ENCODE peak calls at places on chromosomes 7 and 10, in six cellular contexts. One of them, this sample, is unnamed.
A peak's percentile ranks its signal among the peaks of the same experiment; 100 is the strongest.

GRCh38 chr7:42192072-42192471 is 44.9 kb downstream of the GLI3 start:
- DNase-seq in OCI-LY7: no peak
- DNase-seq in mammary epithelial cell: no peak
- DNase-seq in Caco-2: no peak
- DNase-seq in fibroblast of lung: no peak
- DNase-seq in HCT116: no peak
- DNase-seq in this sample: no peak

GRCh38 chr10:37125921-37126320 is 523 bp downstream of the ANKRD30A start:
- DNase-seq in Caco-2: no peak
- DNase-seq in mammary epithelial cell: no peak
- DNase-seq in OCI-LY7: no peak
- DNase-seq in HCT116: no peak
- DNase-seq in fibroblast of lung: no peak
- DNase-seq in this sample: no peak

GRCh38 chr7:138095972-138096935 is 20.0 kb downstream of the AKR1D1 start:
- DNase-seq in HCT116: no peak
- DNase-seq in fibroblast of lung: no peak
- DNase-seq in Caco-2: no peak
- DNase-seq in mammary epithelial cell: no peak
- DNase-seq in OCI-LY7: no peak
- DNase-seq in this sample: no peak

GRCh38 chr10:123100030-123100762 is 35.6 kb upstream of the HMX3 start:
- DNase-seq in fibroblast of lung: no peak
- DNase-seq in mammary epithelial cell: no peak
- DNase-seq in OCI-LY7: no peak
- DNase-seq in Caco-2: no peak
- DNase-seq in HCT116: no peak
- DNase-seq in this sample: no peak

GRCh38 chr10:3838723-3839437 is 53.9 kb upstream of the KLF6 start:
- DNase-seq in Caco-2: no peak
- DNase-seq in HCT116: no peak
- DNase-seq in OCI-LY7: peak; percentile 9
- DNase-seq in mammary epithelial cell: peak; percentile 36
- DNase-seq in fibroblast of lung: no peak
- DNase-seq in this sample: no peak

GRCh38 chr7:124765401-124766352 is at the start of gene GPR37:
- DNase-seq in Caco-2: peak; percentile 79
- DNase-seq in mammary epithelial cell: peak; percentile 83
- DNase-seq in fibroblast of lung: peak; percentile 90
- DNase-seq in OCI-LY7: no peak
- DNase-seq in HCT116: peak; percentile 32
- DNase-seq in this sample: peak; percentile 44

GRCh38 chr10:132061465-132062180 is 4.1 kb upstream of the JAKMIP3 start:
- DNase-seq in Caco-2: no peak
- DNase-seq in mammary epithelial cell: no peak
- DNase-seq in fibroblast of lung: no peak
- DNase-seq in OCI-LY7: no peak
- DNase-seq in HCT116: no peak
- DNase-seq in this sample: no peak

GRCh38 chr10:110859206-110859946 is 12.4 kb upstream of the PDCD4 start:
- DNase-seq in Caco-2: no peak
- DNase-seq in OCI-LY7: no peak
- DNase-seq in HCT116: no peak
- DNase-seq in fibroblast of lung: no peak
- DNase-seq in mammary epithelial cell: no peak
- DNase-seq in this sample: no peak

GRCh38 chr7:20737840-20738448 is 48.7 kb downstream of the SP8 start:
- DNase-seq in HCT116: no peak
- DNase-seq in OCI-LY7: no peak
- DNase-seq in fibroblast of lung: no peak
- DNase-seq in Caco-2: peak; percentile 63
- DNase-seq in mammary epithelial cell: no peak
- DNase-seq in this sample: no peak

GRCh38 chr10:112732277-112732891 is 217.7 kb upstream of the TCF7L2 start:
- DNase-seq in OCI-LY7: peak; percentile 1
- DNase-seq in fibroblast of lung: no peak
- DNase-seq in HCT116: no peak
- DNase-seq in mammary epithelial cell: peak; percentile 57
- DNase-seq in Caco-2: no peak
- DNase-seq in this sample: no peak

GRCh38 chr7:96497567-96497966 is 175.7 kb upstream of the SLC25A13 start:
- DNase-seq in HCT116: no peak
- DNase-seq in Caco-2: no peak
- DNase-seq in OCI-LY7: no peak
- DNase-seq in fibroblast of lung: no peak
- DNase-seq in mammary epithelial cell: no peak
- DNase-seq in this sample: no peak

GRCh38 chr7:8125680-8126444 is 136.1 kb downstream of the ICA1 start:
- DNase-seq in OCI-LY7: peak; percentile 51
- DNase-seq in Caco-2: no peak
- DNase-seq in HCT116: no peak
- DNase-seq in fibroblast of lung: no peak
- DNase-seq in mammary epithelial cell: peak; percentile 26
- DNase-seq in this sample: peak; percentile 83

GRCh38 chr10:82653244-82653933 is 778.4 kb downstream of the NRG3 start:
- DNase-seq in HCT116: no peak
- DNase-seq in mammary epithelial cell: no peak
- DNase-seq in fibroblast of lung: no peak
- DNase-seq in OCI-LY7: no peak
- DNase-seq in Caco-2: no peak
- DNase-seq in this sample: no peak

GRCh38 chr10:77613476-77614130 is 24.0 kb downstream of the KCNMA1 start:
- DNase-seq in Caco-2: no peak
- DNase-seq in fibroblast of lung: no peak
- DNase-seq in mammary epithelial cell: no peak
- DNase-seq in OCI-LY7: no peak
- DNase-seq in HCT116: no peak
- DNase-seq in this sample: no peak

GRCh38 chr7:40793132-40793531 is 658.3 kb downstream of the SUGCT start:
- DNase-seq in HCT116: no peak
- DNase-seq in fibroblast of lung: no peak
- DNase-seq in Caco-2: no peak
- DNase-seq in mammary epithelial cell: no peak
- DNase-seq in OCI-LY7: no peak
- DNase-seq in this sample: no peak

GRCh38 chr7:51316666-51317581 is at the start of gene COBL:
- DNase-seq in fibroblast of lung: no peak
- DNase-seq in mammary epithelial cell: no peak
- DNase-seq in HCT116: no peak
- DNase-seq in OCI-LY7: no peak
- DNase-seq in Caco-2: peak; percentile 83
- DNase-seq in this sample: no peak

GRCh38 chr10:131213651-131214505 is 97.6 kb downstream of the TCERG1L start:
- DNase-seq in Caco-2: no peak
- DNase-seq in mammary epithelial cell: no peak
- DNase-seq in fibroblast of lung: no peak
- DNase-seq in HCT116: no peak
- DNase-seq in OCI-LY7: no peak
- DNase-seq in this sample: no peak

GRCh38 chr7:142153400-142153799 is 41.9 kb downstream of the MGAM2 start:
- DNase-seq in fibroblast of lung: no peak
- DNase-seq in mammary epithelial cell: peak; percentile 22
- DNase-seq in Caco-2: peak; percentile 46
- DNase-seq in OCI-LY7: no peak
- DNase-seq in HCT116: no peak
- DNase-seq in this sample: no peak

GRCh38 chr7:3117488-3118228 is 74.0 kb upstream of the CARD11 start:
- DNase-seq in fibroblast of lung: no peak
- DNase-seq in HCT116: no peak
- DNase-seq in mammary epithelial cell: no peak
- DNase-seq in OCI-LY7: no peak
- DNase-seq in Caco-2: no peak
- DNase-seq in this sample: no peak

DNA sequence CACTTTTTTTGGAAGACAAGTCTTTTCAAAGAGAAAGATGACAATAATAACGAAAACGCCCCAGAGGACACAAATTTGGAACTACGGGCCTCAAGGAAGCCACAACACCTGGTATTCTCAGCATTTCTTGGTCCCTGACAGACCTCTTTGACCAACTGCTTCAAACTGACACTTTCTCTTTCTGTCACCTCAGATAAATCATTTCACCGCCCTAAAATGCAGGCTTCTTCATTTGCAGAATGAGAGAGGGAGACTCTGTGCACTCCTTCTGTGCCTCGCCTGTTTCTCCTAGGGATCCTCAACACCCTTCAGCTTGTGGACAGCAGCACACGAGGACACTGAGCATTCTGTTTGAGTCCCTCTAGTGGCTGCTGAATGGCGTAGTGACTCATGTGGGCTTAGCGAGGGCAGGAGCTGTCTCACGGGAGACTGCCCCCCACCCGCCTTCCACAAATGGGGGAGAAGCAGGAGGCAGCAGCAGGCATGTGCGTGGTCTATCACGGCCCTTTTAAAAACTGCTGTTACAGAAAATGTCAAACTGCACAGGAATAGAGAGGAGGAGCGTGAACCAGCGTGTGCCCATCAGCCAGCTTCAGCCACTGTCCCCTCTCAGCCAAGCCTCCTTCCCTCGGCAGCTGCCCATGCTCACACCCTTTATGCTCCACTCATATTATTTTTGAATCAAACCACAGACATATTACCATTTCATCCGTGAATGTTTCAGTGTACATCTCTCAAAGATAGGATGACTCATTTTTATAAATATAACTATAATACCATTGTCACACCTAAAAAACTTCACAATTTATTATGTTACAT is 41.4 kb downstream of the GSDME start:
- DNase-seq in HCT116: peak; percentile 22
- DNase-seq in mammary epithelial cell: no peak
- DNase-seq in OCI-LY7: peak; percentile 90
- DNase-seq in Caco-2: peak; percentile 28
- DNase-seq in fibroblast of lung: peak; percentile 54
- DNase-seq in this sample: peak; percentile 69
- TF ChIP-seq CTCF in HCT116: peak; percentile 25
- TF ChIP-seq CTCF in mammary epithelial cell: peak; percentile 32
- TF ChIP-seq CTCF in OCI-LY7: peak; percentile 69
- TF ChIP-seq CTCF in Caco-2: peak; percentile 56
- TF ChIP-seq CTCF in fibroblast of lung: peak; percentile 56
- TF ChIP-seq CTCF in this sample: peak; percentile 55

DNA sequence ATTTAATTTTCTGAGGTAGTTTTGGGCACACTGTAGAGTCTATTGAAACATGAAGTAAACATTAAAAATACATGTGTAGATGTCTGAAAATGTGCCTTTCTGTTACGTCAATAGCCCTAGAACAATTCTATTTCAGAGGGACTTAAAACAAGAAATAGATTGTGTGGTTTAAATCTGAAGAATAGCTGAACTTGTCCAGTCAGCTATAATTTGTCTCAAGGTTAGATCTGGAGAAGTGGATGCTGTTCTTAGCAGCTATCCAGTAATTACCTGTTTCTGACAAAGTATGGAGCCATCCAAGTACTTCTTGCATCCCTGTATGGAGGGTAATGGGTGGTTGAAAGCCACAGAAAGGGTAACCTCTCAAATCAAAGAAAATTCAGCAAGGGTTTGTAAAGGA is 92.8 kb downstream of the SEPTIN7 start:
- DNase-seq in OCI-LY7: no peak
- DNase-seq in Caco-2: no peak
- DNase-seq in mammary epithelial cell: no peak
- DNase-seq in fibroblast of lung: no peak
- DNase-seq in HCT116: no peak
- DNase-seq in this sample: no peak
- H3K36me3 ChIP-seq in OCI-LY7: peaks cover 87% of the 10 kb centered on the region
- H3K36me3 ChIP-seq in Caco-2: no peaks in the 10 kb centered on the region
- H3K36me3 ChIP-seq in mammary epithelial cell: peaks cover 12% of the 10 kb centered on the region
- H3K36me3 ChIP-seq in fibroblast of lung: no peaks in the 10 kb centered on the region
- H3K36me3 ChIP-seq in HCT116: peaks cover 3% of the 10 kb centered on the region
- H3K36me3 ChIP-seq in this sample: no peaks in the 10 kb centered on the region

DNA sequence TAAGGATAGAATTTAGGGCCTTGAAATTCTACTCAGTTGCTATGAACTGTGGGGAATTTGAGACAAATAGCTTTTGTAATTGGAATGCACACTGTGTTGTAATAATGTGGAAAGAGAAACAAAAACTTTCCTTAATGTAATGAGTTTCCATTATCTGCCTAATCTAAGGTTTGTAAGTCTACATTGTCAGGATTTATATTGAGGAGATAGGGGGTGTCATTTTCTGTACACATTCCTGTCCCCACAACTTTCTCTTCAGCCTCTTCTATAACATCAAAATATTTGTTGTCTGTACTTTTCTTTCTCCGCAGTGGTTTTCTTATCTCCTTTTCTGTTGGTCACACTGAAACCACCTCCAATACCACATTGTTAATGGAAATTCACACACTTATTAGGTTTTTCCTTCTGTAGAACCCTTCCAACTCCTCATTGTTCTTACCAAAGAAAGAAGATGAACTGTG is 41.5 kb downstream of the ARID5B start:
- DNase-seq in OCI-LY7: no peak
- DNase-seq in fibroblast of lung: peak; percentile 65
- DNase-seq in mammary epithelial cell: peak; percentile 68
- DNase-seq in HCT116: no peak
- DNase-seq in Caco-2: no peak
- DNase-seq in this sample: no peak
- H3K4me3 ChIP-seq in OCI-LY7: peak overlapping the region; percentile 30
- H3K4me3 ChIP-seq in fibroblast of lung: peak overlapping the region; percentile 2
- H3K4me3 ChIP-seq in mammary epithelial cell: no peak overlapping the region
- H3K4me3 ChIP-seq in HCT116: no peak overlapping the region
- H3K4me3 ChIP-seq in Caco-2: no peak overlapping the region
- H3K4me3 ChIP-seq in this sample: peak overlapping the region; percentile 35

DNA sequence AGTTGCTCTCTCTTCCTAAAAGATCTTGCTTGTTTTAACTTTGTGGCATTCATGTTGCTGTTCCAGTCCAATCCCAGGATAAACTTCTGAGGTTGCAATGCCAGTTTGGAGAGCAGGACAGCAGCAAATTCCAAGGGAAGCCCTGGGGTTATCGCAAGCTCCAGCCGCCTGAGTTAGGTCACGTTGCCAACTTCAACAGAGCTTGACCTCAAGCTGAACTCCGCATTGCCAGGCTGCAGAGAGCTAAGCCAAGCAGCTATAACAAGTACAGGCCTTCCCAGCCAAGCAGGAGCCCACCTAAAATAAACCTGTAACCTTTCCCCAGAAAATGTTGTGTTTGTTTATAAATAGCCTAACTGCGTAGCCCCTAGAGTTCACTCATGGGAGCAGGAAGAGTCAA is 138.9 kb upstream of the LYZL1 start:
- DNase-seq in OCI-LY7: no peak
- DNase-seq in fibroblast of lung: no peak
- DNase-seq in Caco-2: no peak
- DNase-seq in HCT116: no peak
- DNase-seq in mammary epithelial cell: no peak
- DNase-seq in this sample: no peak
- TF ChIP-seq CTCF in OCI-LY7: no peak
- TF ChIP-seq CTCF in fibroblast of lung: no peak
- TF ChIP-seq CTCF in Caco-2: no peak
- TF ChIP-seq CTCF in HCT116: no peak
- TF ChIP-seq CTCF in mammary epithelial cell: no peak
- TF ChIP-seq CTCF in this sample: no peak

DNA sequence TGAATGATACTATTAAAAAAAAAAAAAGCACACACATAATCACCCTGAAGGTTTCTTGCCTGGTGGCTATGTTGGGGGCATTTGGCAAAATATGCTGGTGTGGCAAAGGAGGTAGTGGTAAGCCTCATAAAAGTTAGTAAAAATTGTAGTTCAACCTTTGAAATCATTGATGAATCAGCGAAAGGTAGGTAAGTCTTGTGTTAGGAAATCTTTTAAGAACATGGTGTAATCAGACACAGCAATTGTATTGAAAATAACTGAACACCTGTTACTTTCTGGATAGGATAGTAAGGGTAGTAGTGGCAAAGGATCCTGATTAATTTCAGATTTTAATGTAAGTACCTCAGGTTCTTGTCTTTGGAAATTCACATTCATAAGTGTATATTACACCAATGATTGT is 40.9 kb downstream of the CALML5 start:
- DNase-seq in fibroblast of lung: no peak
- DNase-seq in OCI-LY7: no peak
- DNase-seq in mammary epithelial cell: no peak
- DNase-seq in HCT116: no peak
- DNase-seq in Caco-2: no peak
- DNase-seq in this sample: no peak
- H3K36me3 ChIP-seq in fibroblast of lung: peaks cover 2% of the 10 kb centered on the region
- H3K36me3 ChIP-seq in OCI-LY7: peaks cover 75% of the 10 kb centered on the region
- H3K36me3 ChIP-seq in mammary epithelial cell: peaks cover 38% of the 10 kb centered on the region
- H3K36me3 ChIP-seq in HCT116: peaks cover 27% of the 10 kb centered on the region
- H3K36me3 ChIP-seq in Caco-2: peaks cover 8% of the 10 kb centered on the region
- H3K36me3 ChIP-seq in this sample: peaks cover 6% of the 10 kb centered on the region

This sample was measured in GM06990.